ENCODE peak calls at places on chromosomes 4 and X, in nine cellular contexts. H is activated gamma-delta T cell treated with anti-CD3 and anti-CD28 coated beads, Interleukin-2, amount 50 U/mL, for 16 hours; J is effector CD4-positive, alpha-beta T cell; Y is iPS-NIHi11; R is endothelial cell; B is H9; K is heart left ventricle; D is fibroblast of pulmonary artery; W is GM20000. L is an unnamed sample.

GRCh38 chr4:52894408-52894807 is 32.3 kb downstream of the RASL11B start:
- DNase-seq in J (no peak), H (no peak), W (no peak), R (no peak), D (no peak), Y (no peak), K (no peak), B (no peak), L (no peak)

GRCh38 chrX:87374324-87374723 is 143.3 kb upstream of the KLHL4 start:
- DNase-seq in K (no peak), B (no peak), R (no peak), J (no peak), W (no peak), D (no peak), Y (no peak), H (no peak), L (no peak)

GRCh38 chr4:158835456-158836369 is 66.9 kb downstream of the FNIP2 start:
- DNase-seq in J (no peak), H (no peak), Y (peak; percentile 26), K (no peak), R (no peak), W (no peak), B (peak; percentile 43), D (no peak), L (no peak)

GRCh38 chrX:134459683-134460004 is 321 bp upstream of the HPRT1 start:
- DNase-seq in K (no peak), D (peak; percentile 23), R (peak; percentile 2), W (no peak), J (no peak), H (no peak), B (no peak), Y (no peak), L (no peak)

GRCh38 chr4:121054373-121054772 is 18.0 kb downstream of the NDNF start:
- DNase-seq in K (no peak), D (no peak), Y (no peak), W (no peak), J (no peak), H (no peak), R (no peak), B (no peak), L (no peak)

GRCh38 chr4:64539234-64539849 is 130.1 kb upstream of the TECRL start:
- DNase-seq in B (peak; percentile 43), R (peak; percentile 64), K (peak; percentile 34), D (peak; percentile 74), J (no peak), Y (peak; percentile 67), H (no peak), W (peak; percentile 54), L (no peak)

GRCh38 chr4:55018521-55018920 is 106.9 kb downstream of the KDR start:
- DNase-seq in J (no peak), R (no peak), K (no peak), B (no peak), H (no peak), D (no peak), W (no peak), Y (no peak), L (no peak)

GRCh38 chrX:15269618-15270521 is at the start of gene ASB9:
- DNase-seq in K (peak; percentile 28), H (no peak), Y (peak; percentile 34), W (peak; percentile 5), J (no peak), B (peak; percentile 43), D (peak; percentile 54), R (no peak), L (no peak)

GRCh38 chr4:109890076-109890475 is 22.6 kb upstream of the EGF start:
- DNase-seq in R (no peak), B (no peak), K (no peak), W (no peak), Y (no peak), H (no peak), D (no peak), J (no peak), L (no peak)

L was measured in ascending aorta.